ENCODE peak calls at places on chromosome 22, in ten cellular contexts. M is pancreas; H is iris pigment epithelial cell; B is IMR-90; T is cardiac septum; J is EH; S is choroid plexus epithelial cell; I is fibroblast of lung; A is ELR; Y is stimulated activated CD8-positive, alpha-beta memory T cell treated with anti-CD3 and anti-CD28 coated beads, Interleukin-7, amount 100 ng/mL, for 1 hour. F is an unnamed sample.

GRCh38 chr22:30575011-30575671 is 676 bp upstream of the GAL3ST1 start:
- DNase-seq in M (peak), H (no peak), B (peak), T (no peak), J (peak), S (no peak), I (peak), A (no peak), Y (no peak), F (no peak)

GRCh38 chr22:29043906-29044575 is 17.6 kb downstream of the C22orf31 start:
- DNase-seq in M (no peak), H (peak), B (peak), T (no peak), J (peak), S (peak), I (peak), A (peak), Y (no peak), F (no peak)

GRCh38 chr22:48902001-48902869 is 925.4 kb downstream of the BRD1 start:
- DNase-seq in M (no peak), H (no peak), B (no peak), T (no peak), J (no peak), S (no peak), I (no peak), A (no peak), Y (no peak), F (no peak)

GRCh38 chr22:30880181-30880601 is 88.4 kb downstream of the MORC2 start:
- DNase-seq in M (no peak), H (no peak), B (no peak), T (no peak), J (no peak), S (no peak), I (no peak), A (no peak), Y (no peak), F (no peak)

GRCh38 chr22:36277482-36278291 is 24.8 kb downstream of the APOL1 start:
- DNase-seq in M (peak), H (peak), B (peak), T (no peak), J (peak), S (peak), I (peak), A (peak), Y (peak), F (peak)

GRCh38 chr22:30321461-30321860 is 5.3 kb downstream of the TBC1D10A start:
- DNase-seq in M (no peak), H (no peak), B (no peak), T (no peak), J (no peak), S (no peak), I (no peak), A (no peak), Y (no peak), F (no peak)

GRCh38 chr22:22556995-22557925 is 1.8 kb downstream of the PRAME start:
- DNase-seq in M (no peak), H (no peak), B (no peak), T (no peak), J (no peak), S (no peak), I (no peak), A (no peak), Y (no peak), F (no peak)

GRCh38 chr22:17167486-17167885 is 8.4 kb upstream of the HDHD5 start:
- DNase-seq in M (peak), H (no peak), B (no peak), T (peak), J (no peak), S (no peak), I (no peak), A (no peak), Y (no peak), F (no peak)

GRCh38 chr22:46833228-46833627 is 70.8 kb downstream of the TBC1D22A start:
- DNase-seq in M (peak), H (peak), B (peak), T (no peak), J (peak), S (peak), I (peak), A (peak), Y (no peak), F (no peak)

GRCh38 chr22:39428597-39429071 is 28.2 kb upstream of the MGAT3 start:
- DNase-seq in M (no peak), H (peak), B (no peak), T (no peak), J (peak), S (peak), I (peak), A (no peak), Y (no peak), F (no peak)

GRCh38 chr22:44363980-44364749 is 51.4 kb upstream of the SHISAL1 start:
- DNase-seq in M (no peak), H (no peak), B (no peak), T (no peak), J (no peak), S (no peak), I (no peak), A (no peak), Y (no peak), F (no peak)

GRCh38 chr22:38172489-38173155 is 9.0 kb downstream of the PLA2G6 start:
- DNase-seq in M (peak), H (no peak), B (peak), T (no peak), J (peak), S (no peak), I (peak), A (peak), Y (peak), F (no peak)

GRCh38 chr22:38841211-38841610 is 2.6 kb downstream of the NPTXR start:
- DNase-seq in M (peak), H (no peak), B (no peak), T (no peak), J (no peak), S (no peak), I (no peak), A (no peak), Y (no peak), F (no peak)

GRCh38 chr22:40121463-40121862 is 56.3 kb upstream of the TNRC6B start:
- DNase-seq in M (no peak), H (no peak), B (no peak), T (no peak), J (no peak), S (no peak), I (no peak), A (no peak), Y (no peak), F (no peak)

GRCh38 chr22:43094551-43094950 is 5.4 kb upstream of the TTLL1 start:
- DNase-seq in M (no peak), H (no peak), B (no peak), T (no peak), J (no peak), S (no peak), I (no peak), A (no peak), Y (no peak), F (no peak)

GRCh38 chr22:28019360-28019759 is 100.3 kb upstream of the PITPNB start:
- DNase-seq in M (no peak), H (no peak), B (no peak), T (peak), J (peak), S (no peak), I (peak), A (peak), Y (no peak), F (no peak)

GRCh38 chr22:42630901-42631602 is 9.3 kb downstream of the ATP5MGL start:
- DNase-seq in M (no peak), H (peak), B (no peak), T (no peak), J (peak), S (peak), I (no peak), A (peak), Y (no peak), F (no peak)

GRCh38 chr22:19566599-19567382 is 42.6 kb upstream of the CLDN5 start:
- DNase-seq in M (no peak), H (no peak), B (no peak), T (peak), J (no peak), S (no peak), I (no peak), A (no peak), Y (no peak), F (no peak)

GRCh38 chr22:30204015-30204741 is 42.4 kb downstream of the LIF start:
- DNase-seq in M (peak), H (no peak), B (no peak), T (no peak), J (no peak), S (no peak), I (no peak), A (peak), Y (no peak), F (no peak)

GRCh38 chr22:48088926-48089536 is 1326.6 kb downstream of the TBC1D22A start:
- DNase-seq in M (no peak), H (no peak), B (no peak), T (no peak), J (no peak), S (no peak), I (no peak), A (no peak), Y (no peak), F (no peak)

GRCh38 chr22:38733329-38734202 is 22.2 kb downstream of the SUN2 start:
- DNase-seq in M (peak), H (peak), B (peak), T (no peak), J (peak), S (peak), I (peak), A (peak), Y (no peak), F (no peak)

GRCh38 chr22:24997023-24997422 is 44.5 kb downstream of the KIAA1671 start:
- DNase-seq in M (no peak), H (no peak), B (no peak), T (no peak), J (no peak), S (no peak), I (no peak), A (no peak), Y (no peak), F (no peak)

GRCh38 chr22:34950480-34950879 is 115.5 kb upstream of the ISX start:
- DNase-seq in M (no peak), H (no peak), B (no peak), T (no peak), J (peak), S (no peak), I (peak), A (no peak), Y (no peak), F (no peak)

GRCh38 chr22:45475063-45475747 is 27.5 kb upstream of the FBLN1 start:
- DNase-seq in M (no peak), H (peak), B (peak), T (peak), J (peak), S (peak), I (no peak), A (no peak), Y (no peak), F (no peak)

GRCh38 chr22:37775785-37776638 is 31.7 kb upstream of the GCAT start:
- DNase-seq in M (no peak), H (peak), B (peak), T (no peak), J (peak), S (peak), I (peak), A (peak), Y (no peak), F (no peak)

GRCh38 chr22:48265000-48265625 is 1502.7 kb downstream of the TBC1D22A start:
- DNase-seq in M (no peak), H (no peak), B (no peak), T (peak), J (no peak), S (no peak), I (no peak), A (no peak), Y (no peak), F (no peak)

GRCh38 chr22:30909306-30909705 is 59.3 kb downstream of the MORC2 start:
- DNase-seq in M (no peak), H (no peak), B (no peak), T (no peak), J (no peak), S (no peak), I (no peak), A (no peak), Y (no peak), F (no peak)

GRCh38 chr22:31496735-31497146 is 405 bp downstream of the SFI1 start:
- DNase-seq in M (peak), H (no peak), B (no peak), T (peak), J (peak), S (no peak), I (no peak), A (peak), Y (no peak), F (no peak)

GRCh38 chr22:37741312-37741795 is 44.5 kb downstream of the TRIOBP start:
- DNase-seq in M (peak), H (peak), B (peak), T (peak), J (peak), S (peak), I (peak), A (peak), Y (no peak), F (no peak)

GRCh38 chr22:25728064-25728463 is 13.9 kb upstream of the MYO18B start:
- DNase-seq in M (no peak), H (no peak), B (no peak), T (no peak), J (no peak), S (no peak), I (no peak), A (no peak), Y (no peak), F (no peak)